ENCODE peak calls at places on chromosome 2, in five cellular contexts. One of them, this sample, is unnamed.
A peak's percentile ranks its signal among the peaks of the same experiment; 100 is the strongest.

GRCh38 chr2:205040323-205040722 is 495.0 kb downstream of the PARD3B start:
- DNase-seq in neural progenitor cell: no peak
- DNase-seq in OCI-LY7: no peak
- DNase-seq in SK-N-SH: no peak
- DNase-seq in PC-3: no peak
- DNase-seq in this sample: no peak

GRCh38 chr2:10390369-10390801 is 57.7 kb downstream of the ODC1 start:
- DNase-seq in neural progenitor cell: no peak
- DNase-seq in SK-N-SH: no peak
- DNase-seq in PC-3: peak; percentile 79
- DNase-seq in OCI-LY7: no peak
- DNase-seq in this sample: no peak

GRCh38 chr2:185806783-185807182 is 68.2 kb downstream of the FSIP2 start:
- DNase-seq in PC-3: no peak
- DNase-seq in neural progenitor cell: no peak
- DNase-seq in OCI-LY7: no peak
- DNase-seq in SK-N-SH: no peak
- DNase-seq in this sample: no peak

GRCh38 chr2:45729753-45730512 is 78.5 kb downstream of the PRKCE start:
- DNase-seq in OCI-LY7: peak; percentile 85
- DNase-seq in neural progenitor cell: peak; percentile 25
- DNase-seq in PC-3: peak; percentile 60
- DNase-seq in SK-N-SH: no peak
- DNase-seq in this sample: no peak

GRCh38 chr2:136324966-136325365 is 207.0 kb upstream of the CXCR4 start:
- DNase-seq in OCI-LY7: peak; percentile 45
- DNase-seq in PC-3: no peak
- DNase-seq in SK-N-SH: no peak
- DNase-seq in neural progenitor cell: no peak
- DNase-seq in this sample: no peak

GRCh38 chr2:138777996-138778395 is 2.2 kb downstream of the NXPH2 start:
- DNase-seq in neural progenitor cell: peak; percentile 87
- DNase-seq in OCI-LY7: no peak
- DNase-seq in SK-N-SH: no peak
- DNase-seq in PC-3: peak; percentile 19
- DNase-seq in this sample: no peak

GRCh38 chr2:203802277-203803045 is 65.1 kb upstream of the CTLA4 start:
- DNase-seq in neural progenitor cell: no peak
- DNase-seq in OCI-LY7: no peak
- DNase-seq in PC-3: no peak
- DNase-seq in SK-N-SH: no peak
- DNase-seq in this sample: no peak

GRCh38 chr2:203580846-203581245 is 45.7 kb upstream of the RAPH1 start:
- DNase-seq in SK-N-SH: no peak
- DNase-seq in PC-3: no peak
- DNase-seq in neural progenitor cell: no peak
- DNase-seq in OCI-LY7: no peak
- DNase-seq in this sample: no peak

GRCh38 chr2:207640160-207640559 is 15.0 kb upstream of the METTL21A start:
- DNase-seq in SK-N-SH: no peak
- DNase-seq in OCI-LY7: no peak
- DNase-seq in PC-3: peak; percentile 10
- DNase-seq in neural progenitor cell: no peak
- DNase-seq in this sample: no peak

GRCh38 chr2:117771969-117772630 is 42.4 kb upstream of the DDX18 start:
- DNase-seq in neural progenitor cell: peak; percentile 45
- DNase-seq in SK-N-SH: peak; percentile 46
- DNase-seq in OCI-LY7: peak; percentile 29
- DNase-seq in PC-3: peak; percentile 64
- DNase-seq in this sample: peak; percentile 57

GRCh38 chr2:106095478-106096392 is 98.4 kb downstream of the UXS1 start:
- DNase-seq in SK-N-SH: no peak
- DNase-seq in neural progenitor cell: no peak
- DNase-seq in PC-3: no peak
- DNase-seq in OCI-LY7: no peak
- DNase-seq in this sample: no peak
- TF ChIP-seq EZH2phosphoT487 in SK-N-SH: no peak
- TF ChIP-seq EZH2phosphoT487 in neural progenitor cell: no peak
- TF ChIP-seq EZH2phosphoT487 in PC-3: no peak
- TF ChIP-seq EZH2phosphoT487 in OCI-LY7: no peak
- TF ChIP-seq EZH2phosphoT487 in this sample: no peak

DNA sequence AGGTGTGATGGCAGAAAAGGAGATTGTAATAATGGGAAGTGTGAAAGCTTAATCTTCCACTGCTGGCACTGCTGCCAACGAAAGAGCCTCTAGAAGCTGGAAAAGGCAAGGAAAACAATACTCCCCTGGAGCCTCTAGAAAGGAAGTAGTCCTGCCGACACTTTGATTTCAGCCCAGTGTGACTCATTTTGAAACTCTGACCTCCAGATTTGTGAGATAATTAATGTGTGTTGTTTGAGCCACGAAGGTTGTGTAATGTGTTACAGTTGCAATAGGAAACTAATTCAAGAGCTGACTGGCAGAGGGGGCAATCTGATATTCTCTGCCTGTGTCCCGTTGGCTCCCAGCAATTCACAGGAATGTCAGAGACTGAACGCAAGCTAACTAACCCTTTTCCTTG is 219.2 kb upstream of the UBE2E3 start:
- DNase-seq in SK-N-SH: no peak
- DNase-seq in neural progenitor cell: no peak
- DNase-seq in PC-3: peak; percentile 63
- DNase-seq in OCI-LY7: no peak
- DNase-seq in this sample: no peak
- TF ChIP-seq EZH2phosphoT487 in SK-N-SH: no peak
- TF ChIP-seq EZH2phosphoT487 in neural progenitor cell: no peak
- TF ChIP-seq EZH2phosphoT487 in PC-3: no peak
- TF ChIP-seq EZH2phosphoT487 in OCI-LY7: no peak
- TF ChIP-seq EZH2phosphoT487 in this sample: no peak

DNA sequence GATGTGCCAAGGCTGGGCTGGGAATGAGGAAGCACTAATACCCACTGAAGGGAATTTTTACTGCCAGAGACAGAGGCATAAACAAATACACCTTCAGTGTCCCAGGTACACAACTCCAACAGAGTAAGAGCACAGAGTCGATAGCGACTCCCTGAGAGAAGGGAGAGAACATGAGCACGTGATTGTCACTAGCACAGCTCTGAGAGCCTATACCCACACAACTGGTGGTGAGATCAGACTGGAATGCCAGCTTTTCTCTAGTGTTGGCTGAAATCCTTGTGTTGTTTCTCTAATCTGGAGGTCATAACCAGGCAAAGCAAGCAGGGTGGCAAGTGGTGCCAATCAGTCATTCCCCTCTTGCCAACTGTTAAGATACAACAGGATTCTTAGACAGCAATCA is 377.2 kb downstream of the CNTNAP5 start:
- DNase-seq in SK-N-SH: no peak
- DNase-seq in neural progenitor cell: no peak
- DNase-seq in OCI-LY7: no peak
- DNase-seq in PC-3: no peak
- DNase-seq in this sample: no peak
- TF ChIP-seq EZH2phosphoT487 in SK-N-SH: no peak
- TF ChIP-seq EZH2phosphoT487 in neural progenitor cell: no peak
- TF ChIP-seq EZH2phosphoT487 in OCI-LY7: no peak
- TF ChIP-seq EZH2phosphoT487 in PC-3: no peak
- TF ChIP-seq EZH2phosphoT487 in this sample: no peak

GRCh38 chr2:55519908-55520885 is 679 bp downstream of the CFAP36 start:
- DNase-seq in SK-N-SH: peak; percentile 49
- DNase-seq in PC-3: peak; percentile 30
- DNase-seq in neural progenitor cell: peak; percentile 57
- DNase-seq in OCI-LY7: peak; percentile 21
- DNase-seq in this sample: peak; percentile 14
- TF ChIP-seq EZH2phosphoT487 in SK-N-SH: no peak
- TF ChIP-seq EZH2phosphoT487 in PC-3: no peak
- TF ChIP-seq EZH2phosphoT487 in neural progenitor cell: no peak
- TF ChIP-seq EZH2phosphoT487 in OCI-LY7: no peak
- TF ChIP-seq EZH2phosphoT487 in this sample: no peak

GRCh38 chr2:144914113-144914512 is 394.2 kb upstream of the ZEB2 start:
- DNase-seq in PC-3: no peak
- DNase-seq in neural progenitor cell: no peak
- DNase-seq in SK-N-SH: no peak
- DNase-seq in OCI-LY7: no peak
- DNase-seq in this sample: no peak
- TF ChIP-seq EZH2phosphoT487 in PC-3: no peak
- TF ChIP-seq EZH2phosphoT487 in neural progenitor cell: no peak
- TF ChIP-seq EZH2phosphoT487 in SK-N-SH: no peak
- TF ChIP-seq EZH2phosphoT487 in OCI-LY7: no peak
- TF ChIP-seq EZH2phosphoT487 in this sample: no peak

GRCh38 chr2:237766334-237766733 is 32.2 kb upstream of the RBM44 start:
- DNase-seq in SK-N-SH: no peak
- DNase-seq in OCI-LY7: no peak
- DNase-seq in neural progenitor cell: no peak
- DNase-seq in PC-3: no peak
- DNase-seq in this sample: no peak
- TF ChIP-seq EZH2phosphoT487 in SK-N-SH: no peak
- TF ChIP-seq EZH2phosphoT487 in OCI-LY7: no peak
- TF ChIP-seq EZH2phosphoT487 in neural progenitor cell: no peak
- TF ChIP-seq EZH2phosphoT487 in PC-3: no peak
- TF ChIP-seq EZH2phosphoT487 in this sample: no peak

DNA sequence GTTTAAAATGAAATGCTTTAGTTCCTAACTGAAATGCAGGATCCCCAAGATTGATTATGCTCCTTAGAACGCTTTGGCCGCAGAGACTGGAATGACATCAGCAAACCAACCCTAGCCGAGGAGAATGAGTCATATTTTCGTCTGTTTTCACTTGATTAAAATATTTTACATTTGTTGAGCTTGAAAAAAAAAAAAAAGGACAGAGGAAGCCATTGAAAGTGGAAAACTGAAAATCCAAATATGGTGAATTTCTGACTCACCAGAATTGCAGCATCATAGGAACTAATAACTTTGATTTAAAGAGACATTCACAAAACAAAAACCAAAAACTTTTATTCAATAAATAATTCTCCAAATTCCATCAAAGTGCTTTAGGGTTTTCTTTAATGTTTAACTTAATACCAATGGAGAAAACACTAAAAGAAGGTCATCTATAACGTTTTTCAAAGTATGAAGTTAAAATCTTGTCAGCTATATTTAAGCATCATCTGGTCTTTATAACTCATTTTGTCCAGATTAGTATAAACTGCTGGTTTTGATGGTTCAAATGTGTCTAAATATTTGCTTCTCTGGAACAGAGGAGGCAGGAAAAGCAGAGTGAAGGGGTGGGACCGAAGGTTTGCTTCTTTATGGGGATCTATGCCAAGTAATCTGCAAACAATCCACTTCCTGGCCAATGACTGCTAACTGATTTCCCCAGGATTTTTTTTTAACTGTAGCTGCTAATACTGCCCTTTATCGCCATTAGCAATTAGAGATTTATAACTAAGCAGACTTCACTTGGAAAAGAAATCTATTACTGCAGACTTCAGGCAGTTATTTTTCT is 30.9 kb upstream of the COL5A2 start:
- DNase-seq in PC-3: peak; percentile 85
- DNase-seq in neural progenitor cell: no peak
- DNase-seq in OCI-LY7: no peak
- DNase-seq in SK-N-SH: no peak
- DNase-seq in this sample: no peak
- TF ChIP-seq EZH2phosphoT487 in PC-3: no peak
- TF ChIP-seq EZH2phosphoT487 in neural progenitor cell: no peak
- TF ChIP-seq EZH2phosphoT487 in OCI-LY7: no peak
- TF ChIP-seq EZH2phosphoT487 in SK-N-SH: no peak
- TF ChIP-seq EZH2phosphoT487 in this sample: no peak

GRCh38 chr2:68980956-68981355 is 6.5 kb downstream of the GKN1 start:
- DNase-seq in PC-3: no peak
- DNase-seq in neural progenitor cell: no peak
- DNase-seq in SK-N-SH: no peak
- DNase-seq in OCI-LY7: no peak
- DNase-seq in this sample: no peak
- TF ChIP-seq EZH2phosphoT487 in PC-3: no peak
- TF ChIP-seq EZH2phosphoT487 in neural progenitor cell: no peak
- TF ChIP-seq EZH2phosphoT487 in SK-N-SH: no peak
- TF ChIP-seq EZH2phosphoT487 in OCI-LY7: no peak
- TF ChIP-seq EZH2phosphoT487 in this sample: no peak